ENCODE peak calls at places on chromosomes 1 and 21, in four cellular contexts. X, L, V and T are unnamed samples. For H3K36me3, H3K4me1 and H3K9me3, the result is how much of the 10 kb centered on the place peaks cover.

GRCh38 chr1:23899070-23899469 is 14.1 kb downstream of the CNR2 start:
- DNase-seq in X (no peak), L (no peak), V (no peak), T (no peak)

GRCh38 chr1:19885821-19886220 is 3.6 kb downstream of the OTUD3 start:
- DNase-seq in X (no peak), L (no peak), V (no peak), T (no peak)

GRCh38 chr1:37561794-37562132 is 5.0 kb downstream of the DNALI1 start:
- DNase-seq in X (no peak), L (no peak), V (peak), T (peak)

GRCh38 chr1:161131721-161132409 is 602 bp downstream of the DEDD start:
- DNase-seq in X (no peak), L (no peak), V (peak), T (peak)

GRCh38 chr1:201559679-201560162 is 20.8 kb downstream of the NAV1 start:
- DNase-seq in X (peak), L (peak), V (peak), T (peak)

GRCh38 chr1:68051475-68051874 is 1.0 kb upstream of the DIRAS3 start:
- DNase-seq in X (peak), L (no peak), V (peak), T (peak)

GRCh38 chr1:117537291-117537920 is 68.4 kb upstream of the TENT5C start:
- DNase-seq in X (peak), L (peak), V (no peak), T (peak)

GRCh38 chr1:201502511-201502857 is 4.4 kb downstream of the CSRP1 start:
- DNase-seq in X (no peak), L (no peak), V (no peak), T (no peak)

GRCh38 chr1:62295921-62296451 is 23.2 kb downstream of the KANK4 start:
- DNase-seq in X (no peak), L (no peak), V (peak), T (no peak)

GRCh38 chr1:216034506-216034905 is 388.7 kb downstream of the USH2A start:
- DNase-seq in X (no peak), L (no peak), V (peak), T (no peak)

GRCh38 chr1:200029035-200029623 is 1.6 kb downstream of the NR5A2 start:
- DNase-seq in X (peak), L (peak), V (peak), T (peak)

GRCh38 chr1:55321947-55322346 is 106.8 kb upstream of the USP24 start:
- DNase-seq in X (no peak), L (no peak), V (peak), T (no peak)

GRCh38 chr1:208924011-208924410 is 659.5 kb upstream of the CAMK1G start:
- DNase-seq in X (no peak), L (no peak), V (no peak), T (no peak)

GRCh38 chr1:246785536-246786111 is 61.4 kb downstream of the SCCPDH start:
- DNase-seq in X (no peak), L (no peak), V (no peak), T (no peak)

GRCh38 chr1:3536796-3537195 is 74.5 kb downstream of the MEGF6 start:
- DNase-seq in X (no peak), L (no peak), V (no peak), T (no peak)

GRCh38 chr1:209107535-209107934 is 476.0 kb upstream of the CAMK1G start:
- DNase-seq in X (no peak), L (no peak), V (no peak), T (no peak)

GRCh38 chr1:189619682-189620332 is 857.9 kb downstream of the BRINP3 start:
- DNase-seq in X (no peak), L (no peak), V (peak), T (no peak)

GRCh38 chr1:229535226-229535625 is 23.3 kb downstream of the ABCB10 start:
- DNase-seq in X (no peak), L (no peak), V (no peak), T (no peak)
- H3K36me3 ChIP-seq in X (under half), L (under half), V (under half), T (under half)

GRCh38 chr1:178541829-178542553 is 29.1 kb downstream of the TEX35 start:
- DNase-seq in X (peak), L (peak), V (no peak), T (peak)
- H3K4me1 ChIP-seq in X (under half), L (under half), V (under half), T (under half)

GRCh38 chr21:37337179-37337578 is 29.4 kb upstream of the DYRK1A start:
- DNase-seq in X (no peak), L (no peak), V (no peak), T (no peak)
- H3K9me3 ChIP-seq in X (under half), L (under half), V (under half), T (under half)

DNA sequence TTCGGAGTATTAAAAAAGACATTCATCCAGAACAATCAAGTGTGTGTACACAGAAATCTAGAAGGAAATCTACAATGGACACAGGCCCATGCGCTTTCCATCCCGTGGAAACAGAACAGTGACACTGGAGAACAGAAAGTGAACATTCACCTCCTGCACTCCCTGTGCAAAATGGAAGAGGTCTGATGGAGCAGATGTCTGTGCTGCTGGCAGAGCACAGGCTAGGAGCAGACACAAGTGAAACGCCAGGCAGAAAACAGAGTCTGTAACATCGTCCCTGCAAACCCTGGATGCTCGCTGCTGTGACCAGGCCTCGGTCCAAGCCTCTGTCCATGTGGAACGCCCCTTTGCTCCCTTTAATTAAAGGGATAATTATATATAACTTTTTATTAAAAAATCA is 36.1 kb downstream of the SLC45A1 start:
- DNase-seq in X (no peak), L (no peak), V (no peak), T (no peak)
- H3K36me3 ChIP-seq in X (under half), L (under half), V (half or more), T (under half)

GRCh38 chr1:243474384-243474851 is 218.6 kb downstream of the SDCCAG8 start:
- DNase-seq in X (no peak), L (no peak), V (no peak), T (no peak)
- H3K4me1 ChIP-seq in X (under half), L (under half), V (under half), T (under half)

GRCh38 chr1:225688345-225688744 is 35.4 kb upstream of the ENAH start:
- DNase-seq in X (no peak), L (no peak), V (no peak), T (no peak)

GRCh38 chr1:225685476-225686176 is 32.7 kb upstream of the ENAH start:
- DNase-seq in X (no peak), L (no peak), V (peak), T (no peak)

GRCh38 chr1:225689882-225690459 is 37.0 kb upstream of the ENAH start:
- DNase-seq in X (no peak), L (no peak), V (no peak), T (no peak)

GRCh38 chr1:225681231-225681630 is 28.3 kb upstream of the ENAH start:
- DNase-seq in X (no peak), L (no peak), V (no peak), T (no peak)

GRCh38 chr1:225684741-225685140 is 31.8 kb upstream of the ENAH start:
- DNase-seq in X (no peak), L (no peak), V (no peak), T (no peak)
- H3K9me3 ChIP-seq in X (under half), L (under half), V (under half), T (under half)

DNA sequence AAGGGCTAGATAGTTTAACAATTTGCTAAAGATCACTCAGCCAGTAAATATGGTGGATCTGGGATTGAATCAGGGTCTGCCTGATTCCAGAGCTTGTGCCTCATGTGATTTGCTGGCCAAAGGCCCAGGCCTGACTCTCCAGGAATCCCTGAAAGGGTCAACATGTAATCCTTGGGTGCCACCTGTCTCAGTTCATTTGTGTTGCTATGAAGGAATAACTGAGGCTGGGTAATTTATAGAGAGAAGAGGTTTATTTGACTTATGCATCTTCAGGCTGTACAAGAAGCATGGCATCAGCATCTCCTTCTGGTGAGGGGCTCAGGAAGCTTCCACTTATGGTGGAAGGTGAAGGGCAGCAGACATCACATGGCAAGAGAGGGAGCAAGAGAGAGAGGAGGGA is 144.9 kb downstream of the FCRL5 start:
- DNase-seq in X (no peak), L (no peak), V (no peak), T (peak)
- H3K36me3 ChIP-seq in X (under half), L (under half), V (under half), T (under half)

GRCh38 chr1:32758795-32759430 is 56.3 kb upstream of the SYNC start:
- DNase-seq in X (no peak), L (no peak), V (no peak), T (no peak)
- H3K4me1 ChIP-seq in X (half or more), L (half or more), V (under half), T (under half)

GRCh38 chr1:77175230-77175844 is 43.9 kb downstream of the PIGK start:
- DNase-seq in X (no peak), L (no peak), V (peak), T (no peak)
- H3K9me3 ChIP-seq in X (under half), L (under half), V (under half), T (under half)